ENCODE peak calls at places on chromosomes 7 and 10, in nine cellular contexts. One of them, this sample, is unnamed.

GRCh38 chr10:49690673-49691356 is 11.4 kb downstream of the C10orf53 start:
- DNase-seq in RWPE2: no peak
- DNase-seq in GM10248: no peak
- DNase-seq in coronary artery: no peak
- DNase-seq in progenitor cell of endocrine pancreas: no peak
- DNase-seq in epithelial cell of esophagus: no peak
- DNase-seq in GM06990: no peak
- DNase-seq in type B pancreatic cell: no peak
- DNase-seq in fibroblast of mammary gland: peak
- DNase-seq in this sample: no peak

GRCh38 chr7:95690367-95690947 is 81.9 kb upstream of the DYNC1I1 start:
- DNase-seq in RWPE2: no peak
- DNase-seq in epithelial cell of esophagus: peak
- DNase-seq in GM06990: peak
- DNase-seq in progenitor cell of endocrine pancreas: no peak
- DNase-seq in type B pancreatic cell: no peak
- DNase-seq in coronary artery: no peak
- DNase-seq in fibroblast of mammary gland: peak
- DNase-seq in GM10248: peak
- DNase-seq in this sample: peak

GRCh38 chr7:99628471-99629465 is 12.0 kb downstream of the ZSCAN25 start:
- DNase-seq in type B pancreatic cell: peak
- DNase-seq in coronary artery: no peak
- DNase-seq in RWPE2: no peak
- DNase-seq in GM10248: no peak
- DNase-seq in fibroblast of mammary gland: no peak
- DNase-seq in GM06990: no peak
- DNase-seq in progenitor cell of endocrine pancreas: no peak
- DNase-seq in epithelial cell of esophagus: no peak
- DNase-seq in this sample: no peak

GRCh38 chr7:155415093-155415492 is 42.8 kb upstream of the EN2 start:
- DNase-seq in progenitor cell of endocrine pancreas: no peak
- DNase-seq in RWPE2: no peak
- DNase-seq in GM10248: no peak
- DNase-seq in epithelial cell of esophagus: no peak
- DNase-seq in fibroblast of mammary gland: no peak
- DNase-seq in type B pancreatic cell: no peak
- DNase-seq in GM06990: no peak
- DNase-seq in coronary artery: no peak
- DNase-seq in this sample: no peak

GRCh38 chr7:17474724-17475344 is 176.4 kb downstream of the AHR start:
- DNase-seq in RWPE2: no peak
- DNase-seq in fibroblast of mammary gland: no peak
- DNase-seq in type B pancreatic cell: no peak
- DNase-seq in progenitor cell of endocrine pancreas: no peak
- DNase-seq in GM10248: no peak
- DNase-seq in coronary artery: no peak
- DNase-seq in GM06990: no peak
- DNase-seq in epithelial cell of esophagus: no peak
- DNase-seq in this sample: no peak

GRCh38 chr10:23094786-23095403 is 484 bp upstream of the MSRB2 start:
- DNase-seq in progenitor cell of endocrine pancreas: no peak
- DNase-seq in type B pancreatic cell: no peak
- DNase-seq in GM10248: no peak
- DNase-seq in coronary artery: no peak
- DNase-seq in fibroblast of mammary gland: peak
- DNase-seq in GM06990: no peak
- DNase-seq in RWPE2: no peak
- DNase-seq in epithelial cell of esophagus: no peak
- DNase-seq in this sample: no peak

GRCh38 chr7:66630529-66630928 is 1.8 kb downstream of the KCTD7 start:
- DNase-seq in RWPE2: no peak
- DNase-seq in coronary artery: no peak
- DNase-seq in progenitor cell of endocrine pancreas: no peak
- DNase-seq in type B pancreatic cell: no peak
- DNase-seq in fibroblast of mammary gland: no peak
- DNase-seq in epithelial cell of esophagus: no peak
- DNase-seq in GM06990: no peak
- DNase-seq in GM10248: no peak
- DNase-seq in this sample: no peak

GRCh38 chr7:7971308-7972040 is 2.9 kb downstream of the GLCCI1 start:
- DNase-seq in fibroblast of mammary gland: no peak
- DNase-seq in type B pancreatic cell: no peak
- DNase-seq in epithelial cell of esophagus: no peak
- DNase-seq in GM10248: no peak
- DNase-seq in progenitor cell of endocrine pancreas: no peak
- DNase-seq in coronary artery: no peak
- DNase-seq in RWPE2: no peak
- DNase-seq in GM06990: no peak
- DNase-seq in this sample: no peak

GRCh38 chr10:13865758-13866491 is 279.2 kb downstream of the PRPF18 start:
- DNase-seq in type B pancreatic cell: no peak
- DNase-seq in RWPE2: peak
- DNase-seq in progenitor cell of endocrine pancreas: no peak
- DNase-seq in GM06990: no peak
- DNase-seq in GM10248: no peak
- DNase-seq in coronary artery: no peak
- DNase-seq in fibroblast of mammary gland: peak
- DNase-seq in epithelial cell of esophagus: peak
- DNase-seq in this sample: peak

GRCh38 chr7:3217166-3217565 is 83.9 kb upstream of the SDK1 start:
- DNase-seq in coronary artery: no peak
- DNase-seq in fibroblast of mammary gland: peak
- DNase-seq in GM06990: no peak
- DNase-seq in GM10248: no peak
- DNase-seq in type B pancreatic cell: peak
- DNase-seq in progenitor cell of endocrine pancreas: no peak
- DNase-seq in RWPE2: no peak
- DNase-seq in epithelial cell of esophagus: no peak
- DNase-seq in this sample: peak

GRCh38 chr7:36039243-36039642 is 113.8 kb upstream of the EEPD1 start:
- DNase-seq in RWPE2: no peak
- DNase-seq in GM10248: no peak
- DNase-seq in type B pancreatic cell: no peak
- DNase-seq in coronary artery: no peak
- DNase-seq in progenitor cell of endocrine pancreas: no peak
- DNase-seq in fibroblast of mammary gland: no peak
- DNase-seq in epithelial cell of esophagus: no peak
- DNase-seq in GM06990: no peak
- DNase-seq in this sample: no peak

GRCh38 chr10:119658274-119658673 is 7.1 kb downstream of the BAG3 start:
- DNase-seq in progenitor cell of endocrine pancreas: no peak
- DNase-seq in coronary artery: peak
- DNase-seq in RWPE2: peak
- DNase-seq in GM10248: no peak
- DNase-seq in type B pancreatic cell: no peak
- DNase-seq in epithelial cell of esophagus: peak
- DNase-seq in fibroblast of mammary gland: peak
- DNase-seq in GM06990: no peak
- DNase-seq in this sample: peak

GRCh38 chr10:88962336-88962735 is 9.8 kb upstream of the ACTA2 start:
- DNase-seq in type B pancreatic cell: no peak
- DNase-seq in RWPE2: no peak
- DNase-seq in progenitor cell of endocrine pancreas: no peak
- DNase-seq in fibroblast of mammary gland: no peak
- DNase-seq in epithelial cell of esophagus: no peak
- DNase-seq in GM06990: no peak
- DNase-seq in coronary artery: no peak
- DNase-seq in GM10248: no peak
- DNase-seq in this sample: no peak

DNA sequence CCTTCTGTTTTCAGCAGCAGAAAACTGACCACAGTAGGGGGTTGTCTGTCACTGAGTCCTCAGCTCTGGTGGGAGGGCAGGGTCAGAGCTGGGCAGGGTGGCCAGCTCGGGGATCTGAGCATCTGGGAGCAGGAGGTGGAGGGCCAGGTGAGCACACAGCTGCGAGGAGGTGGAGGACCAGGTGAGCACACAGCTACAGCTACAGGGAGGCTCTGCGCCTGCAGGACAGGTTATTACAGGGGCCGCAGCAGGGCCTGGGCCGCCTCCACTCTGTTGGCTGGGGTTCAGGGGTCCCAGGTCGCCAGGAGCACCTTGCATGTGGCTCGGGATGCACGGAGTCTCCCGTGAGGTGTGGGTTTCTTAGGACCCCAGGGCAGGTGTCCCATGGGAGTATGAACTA is 52.4 kb upstream of the PRKAR1B start:
- DNase-seq in RWPE2: no peak
- DNase-seq in progenitor cell of endocrine pancreas: no peak
- DNase-seq in type B pancreatic cell: no peak
- DNase-seq in GM06990: no peak
- DNase-seq in epithelial cell of esophagus: no peak
- DNase-seq in GM10248: no peak
- DNase-seq in fibroblast of mammary gland: no peak
- DNase-seq in coronary artery: no peak
- DNase-seq in this sample: no peak
- TF ChIP-seq CTCF in RWPE2: no peak
- TF ChIP-seq CTCF in progenitor cell of endocrine pancreas: no peak
- TF ChIP-seq CTCF in type B pancreatic cell: no peak
- TF ChIP-seq CTCF in GM06990: no peak
- TF ChIP-seq CTCF in epithelial cell of esophagus: no peak
- TF ChIP-seq CTCF in GM10248: no peak
- TF ChIP-seq CTCF in fibroblast of mammary gland: no peak
- TF ChIP-seq CTCF in coronary artery: no peak
- TF ChIP-seq CTCF in this sample: no peak

DNA sequence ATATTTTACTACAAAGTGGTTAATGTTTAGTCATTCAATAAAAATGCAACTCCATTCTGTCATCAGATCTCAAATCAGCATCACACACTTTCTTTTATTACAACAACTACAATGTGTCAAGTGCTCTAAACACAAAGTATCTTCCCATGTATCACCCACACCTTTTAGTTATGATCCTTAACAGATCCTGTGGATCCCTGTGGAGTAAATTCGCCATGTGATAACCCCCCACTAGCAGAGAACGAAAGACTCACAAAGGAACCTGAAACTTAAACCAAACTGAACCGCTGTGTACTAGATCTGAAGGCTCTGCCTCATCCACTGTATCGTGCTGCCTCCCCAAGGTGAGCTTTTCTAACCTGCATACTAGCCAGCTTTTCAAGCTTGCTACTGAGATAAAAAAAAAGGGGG is 1.8 kb downstream of the DPY19L1 start:
- DNase-seq in GM10248: peak
- DNase-seq in fibroblast of mammary gland: peak
- DNase-seq in GM06990: no peak
- DNase-seq in type B pancreatic cell: no peak
- DNase-seq in progenitor cell of endocrine pancreas: no peak
- DNase-seq in coronary artery: no peak
- DNase-seq in epithelial cell of esophagus: peak
- DNase-seq in RWPE2: no peak
- DNase-seq in this sample: peak
- TF ChIP-seq CTCF in GM10248: peak
- TF ChIP-seq CTCF in fibroblast of mammary gland: no peak
- TF ChIP-seq CTCF in GM06990: peak
- TF ChIP-seq CTCF in type B pancreatic cell: no peak
- TF ChIP-seq CTCF in progenitor cell of endocrine pancreas: no peak
- TF ChIP-seq CTCF in coronary artery: no peak
- TF ChIP-seq CTCF in epithelial cell of esophagus: peak
- TF ChIP-seq CTCF in RWPE2: peak
- TF ChIP-seq CTCF in this sample: no peak

DNA sequence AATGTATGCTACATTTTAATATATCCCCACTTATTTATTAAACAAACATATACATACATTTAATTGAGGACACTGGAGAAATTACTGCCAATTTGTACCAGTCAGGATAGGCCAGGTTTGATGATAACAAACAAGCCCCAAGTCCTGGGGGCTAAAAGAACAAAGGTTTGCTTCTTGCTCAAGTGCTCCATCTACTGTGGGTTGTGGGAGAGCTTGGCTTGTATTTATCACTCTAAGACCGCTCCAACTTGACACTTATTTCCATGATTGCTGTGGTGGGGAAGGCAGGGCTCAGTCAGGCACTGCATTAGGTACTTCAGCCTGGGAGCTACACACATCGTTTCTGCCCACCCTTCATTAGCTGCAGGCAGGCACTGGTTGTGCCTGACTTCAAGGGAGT is 136.6 kb upstream of the ZNF32 start:
- DNase-seq in fibroblast of mammary gland: no peak
- DNase-seq in progenitor cell of endocrine pancreas: no peak
- DNase-seq in GM10248: no peak
- DNase-seq in RWPE2: no peak
- DNase-seq in type B pancreatic cell: no peak
- DNase-seq in GM06990: no peak
- DNase-seq in epithelial cell of esophagus: no peak
- DNase-seq in coronary artery: no peak
- DNase-seq in this sample: no peak
- TF ChIP-seq CTCF in fibroblast of mammary gland: peak
- TF ChIP-seq CTCF in progenitor cell of endocrine pancreas: peak
- TF ChIP-seq CTCF in GM10248: peak
- TF ChIP-seq CTCF in RWPE2: peak
- TF ChIP-seq CTCF in type B pancreatic cell: no peak
- TF ChIP-seq CTCF in GM06990: peak
- TF ChIP-seq CTCF in epithelial cell of esophagus: no peak
- TF ChIP-seq CTCF in coronary artery: no peak
- TF ChIP-seq CTCF in this sample: peak

GRCh38 chr10:97238855-97239254 is 53.1 kb upstream of the SLIT1 start:
- DNase-seq in epithelial cell of esophagus: no peak
- DNase-seq in fibroblast of mammary gland: no peak
- DNase-seq in GM10248: no peak
- DNase-seq in type B pancreatic cell: no peak
- DNase-seq in progenitor cell of endocrine pancreas: no peak
- DNase-seq in RWPE2: no peak
- DNase-seq in GM06990: no peak
- DNase-seq in coronary artery: no peak
- DNase-seq in this sample: no peak

GRCh38 chr10:97230146-97230545 is 44.4 kb upstream of the SLIT1 start:
- DNase-seq in coronary artery: no peak
- DNase-seq in progenitor cell of endocrine pancreas: no peak
- DNase-seq in RWPE2: no peak
- DNase-seq in type B pancreatic cell: no peak
- DNase-seq in GM10248: no peak
- DNase-seq in epithelial cell of esophagus: peak
- DNase-seq in fibroblast of mammary gland: peak
- DNase-seq in GM06990: no peak
- DNase-seq in this sample: peak

GRCh38 chr10:97235353-97235752 is 49.6 kb upstream of the SLIT1 start:
- DNase-seq in GM06990: no peak
- DNase-seq in progenitor cell of endocrine pancreas: no peak
- DNase-seq in GM10248: no peak
- DNase-seq in fibroblast of mammary gland: no peak
- DNase-seq in coronary artery: no peak
- DNase-seq in epithelial cell of esophagus: no peak
- DNase-seq in RWPE2: no peak
- DNase-seq in type B pancreatic cell: no peak
- DNase-seq in this sample: no peak

GRCh38 chr10:97229322-97229721 is 43.6 kb upstream of the SLIT1 start:
- DNase-seq in type B pancreatic cell: no peak
- DNase-seq in RWPE2: no peak
- DNase-seq in GM06990: no peak
- DNase-seq in epithelial cell of esophagus: peak
- DNase-seq in progenitor cell of endocrine pancreas: no peak
- DNase-seq in coronary artery: no peak
- DNase-seq in fibroblast of mammary gland: peak
- DNase-seq in GM10248: no peak
- DNase-seq in this sample: peak

DNA sequence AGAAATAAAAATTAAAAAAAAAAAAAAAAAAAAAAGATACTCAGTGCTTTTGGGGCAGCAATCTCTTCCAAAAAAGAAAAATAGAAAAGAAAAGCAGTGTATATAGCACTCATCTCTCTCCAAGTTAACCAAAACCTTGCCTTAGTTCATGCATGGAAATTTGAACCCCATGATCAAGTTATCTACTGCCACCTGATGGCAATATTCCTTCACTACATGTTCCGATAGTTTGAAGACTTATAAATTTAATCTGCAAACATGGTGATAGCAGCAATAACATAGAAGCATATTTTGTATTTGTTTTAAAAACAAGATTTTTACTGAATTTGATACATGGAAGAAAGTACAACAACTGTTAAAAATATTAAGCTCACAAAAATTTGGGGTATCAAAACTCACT is 48.6 kb upstream of the SLIT1 start:
- DNase-seq in progenitor cell of endocrine pancreas: no peak
- DNase-seq in type B pancreatic cell: no peak
- DNase-seq in fibroblast of mammary gland: peak
- DNase-seq in coronary artery: no peak
- DNase-seq in GM06990: no peak
- DNase-seq in epithelial cell of esophagus: peak
- DNase-seq in GM10248: no peak
- DNase-seq in RWPE2: no peak
- DNase-seq in this sample: peak
- TF ChIP-seq CTCF in progenitor cell of endocrine pancreas: peak
- TF ChIP-seq CTCF in type B pancreatic cell: peak
- TF ChIP-seq CTCF in fibroblast of mammary gland: peak
- TF ChIP-seq CTCF in coronary artery: peak
- TF ChIP-seq CTCF in GM06990: peak
- TF ChIP-seq CTCF in epithelial cell of esophagus: peak
- TF ChIP-seq CTCF in GM10248: peak
- TF ChIP-seq CTCF in RWPE2: peak
- TF ChIP-seq CTCF in this sample: peak

This sample was measured in fibroblast of the aortic adventitia.